ENCODE peak calls at places on chromosomes 12 and 14, in four cellular contexts. S, X, Q and Z are unnamed samples.

GRCh38 chr12:19712041-19712440 is 272.7 kb downstream of the AEBP2 start:
- DNase-seq in X (no peak), Q (no peak), S (no peak), Z (peak; percentile 72)

GRCh38 chr12:57340104-57340503 is 89.1 kb upstream of the STAC3 start:
- DNase-seq in Q (no peak), S (no peak), X (peak; percentile 72), Z (peak; percentile 47)

GRCh38 chr12:88994537-88994936 is 357.8 kb downstream of the DUSP6 start:
- DNase-seq in S (no peak), X (no peak), Q (no peak), Z (no peak)

GRCh38 chr12:47082963-47083621 is 3.3 kb upstream of the AMIGO2 start:
- DNase-seq in Q (no peak), S (no peak), X (no peak), Z (no peak)

GRCh38 chr14:89992273-89992672 is 36.5 kb downstream of the TDP1 start:
- DNase-seq in Q (no peak), X (no peak), S (no peak), Z (peak; percentile 6)

GRCh38 chr12:46357438-46358324 is 14.9 kb downstream of the SLC38A2 start:
- DNase-seq in X (no peak), S (no peak), Q (no peak), Z (peak; percentile 76)

GRCh38 chr12:83140135-83140534 is 453.4 kb downstream of the TMTC2 start:
- DNase-seq in S (peak; percentile 39), X (no peak), Q (no peak), Z (no peak)

GRCh38 chr14:33359288-33359881 is 420.7 kb downstream of the NPAS3 start:
- DNase-seq in Q (no peak), X (no peak), S (no peak), Z (no peak)

GRCh38 chr14:24634158-24634557 is at the start of gene GZMB:
- DNase-seq in Q (no peak), S (peak; percentile 84), X (no peak), Z (no peak)

GRCh38 chr12:24135158-24135850 is 185.8 kb upstream of the SOX5 start:
- DNase-seq in S (no peak), Q (no peak), X (no peak), Z (no peak)

GRCh38 chr12:25388216-25388615 is 137.5 kb upstream of the KRAS start:
- DNase-seq in Q (no peak), S (peak; percentile 65), X (no peak), Z (no peak)

GRCh38 chr12:45553204-45553603 is 176.3 kb upstream of the ARID2 start:
- DNase-seq in S (no peak), X (no peak), Q (no peak), Z (no peak)

GRCh38 chr14:22556021-22556989 is 32.7 kb downstream of the DAD1 start:
- DNase-seq in X (no peak), S (peak; percentile 100), Q (no peak), Z (peak; percentile 61)

GRCh38 chr12:102879144-102879763 is 37.8 kb downstream of the PAH start:
- DNase-seq in X (no peak), Q (peak; percentile 32), S (no peak), Z (peak; percentile 52)

GRCh38 chr12:103093499-103094106 is 136.1 kb downstream of the ASCL1 start:
- DNase-seq in X (no peak), S (no peak), Q (no peak), Z (no peak)

GRCh38 chr14:68945190-68945584 is 33.9 kb downstream of the ACTN1 start:
- DNase-seq in Q (no peak), X (peak; percentile 17), S (no peak), Z (peak; percentile 53)

GRCh38 chr14:74891870-74892269 is 10.2 kb downstream of the DLST start:
- DNase-seq in X (no peak), S (no peak), Q (no peak), Z (peak; percentile 67)

GRCh38 chr12:83997425-83997824 is 915.2 kb downstream of the SLC6A15 start:
- DNase-seq in X (no peak), Q (no peak), S (no peak), Z (no peak)

GRCh38 chr12:116529686-116530085 is 29.5 kb upstream of the MAP1LC3B2 start:
- DNase-seq in Q (no peak), X (no peak), S (no peak), Z (no peak)

GRCh38 chr12:111650912-111651311 is 34.8 kb downstream of the BRAP start:
- DNase-seq in S (no peak), X (no peak), Q (no peak), Z (no peak)

GRCh38 chr12:104435765-104436164 is 21.0 kb upstream of the CHST11 start:
- DNase-seq in X (no peak), S (no peak), Q (no peak), Z (no peak)

GRCh38 chr12:3054374-3054773 is 22.8 kb upstream of the TSPAN9 start:
- DNase-seq in X (no peak), Q (no peak), S (no peak), Z (no peak)

GRCh38 chr12:1804545-1805332 is 15.6 kb upstream of the LRTM2 start:
- DNase-seq in S (peak; percentile 92), Q (peak; percentile 75), X (peak; percentile 94), Z (peak; percentile 82)

GRCh38 chr12:117119592-117120198 is 20.5 kb upstream of the TESC start:
- DNase-seq in Q (no peak), S (no peak), X (no peak), Z (no peak)

GRCh38 chr14:59507063-59507751 is 22.9 kb downstream of the JKAMP start:
- DNase-seq in X (peak; percentile 40), S (peak; percentile 59), Q (no peak), Z (peak; percentile 46)

GRCh38 chr12:73623421-73623820 is 914.2 kb upstream of the ATXN7L3B start:
- DNase-seq in S (no peak), Q (no peak), X (no peak), Z (no peak)